ENCODE peak calls at places on chromosomes 2 and 18, in five cellular contexts. H is psoas muscle; J is CD8-positive, alpha-beta T cell; W is pancreas; G is gastrocnemius medialis. S is an unnamed sample. For H3K4me1, the result is how much of the 10 kb centered on the place peaks cover.

GRCh38 chr2:119433636-119434327 is 2.1 kb downstream of the TMEM37 start:
- DNase-seq in H (no peak), G (no peak), J (no peak), W (no peak), S (no peak)

GRCh38 chr18:55228191-55228590 is 268.9 kb upstream of the CCDC68 start:
- DNase-seq in W (no peak), H (no peak), J (no peak), G (no peak), S (no peak)

GRCh38 chr2:235501663-235502009 is 7.8 kb downstream of the AGAP1 start:
- DNase-seq in G (no peak), J (no peak), H (no peak), W (no peak), S (no peak)

GRCh38 chr18:3066391-3067079 is 53.6 kb upstream of the LPIN2 start:
- DNase-seq in G (no peak), W (no peak), H (no peak), J (no peak), S (no peak)

GRCh38 chr2:200713704-200714064 is 98.0 kb upstream of the BZW1 start:
- DNase-seq in G (no peak), W (no peak), H (no peak), J (peak), S (no peak)

GRCh38 chr2:46230115-46230571 is 67.1 kb upstream of the EPAS1 start:
- DNase-seq in H (peak), G (peak), J (peak), W (no peak), S (peak)

GRCh38 chr2:121489944-121490585 is 40.6 kb upstream of the RNU4ATAC start:
- DNase-seq in H (no peak), J (no peak), W (no peak), G (no peak), S (no peak)

GRCh38 chr2:15892575-15892974 is 47.8 kb upstream of the MYCN start:
- DNase-seq in J (no peak), H (no peak), G (no peak), W (no peak), S (no peak)

GRCh38 chr2:72676341-72677025 is 149.3 kb downstream of the EXOC6B start:
- DNase-seq in G (no peak), W (no peak), J (no peak), H (no peak), S (no peak)

GRCh38 chr2:23053580-23053979 is 331.4 kb upstream of the KLHL29 start:
- DNase-seq in H (no peak), W (no peak), G (no peak), J (no peak), S (no peak)

GRCh38 chr18:57961876-57962505 is 82.0 kb upstream of the NEDD4L start:
- DNase-seq in W (no peak), G (no peak), H (no peak), J (no peak), S (no peak)

GRCh38 chr2:68536000-68536399 is 68.6 kb downstream of the APLF start:
- DNase-seq in W (no peak), H (no peak), J (no peak), G (no peak), S (no peak)

GRCh38 chr2:11344956-11345671 is 678 bp upstream of the ROCK2 start:
- DNase-seq in H (peak), J (peak), G (peak), W (peak), S (peak)

GRCh38 chr2:119697290-119698013 is 18.5 kb downstream of the TMEM177 start:
- DNase-seq in W (no peak), H (no peak), J (no peak), G (no peak), S (no peak)

GRCh38 chr2:77521931-77522470 is at the start of gene LRRTM4:
- DNase-seq in W (no peak), G (no peak), H (no peak), J (no peak), S (no peak)

GRCh38 chr2:208491648-208492047 is 85.1 kb downstream of the PTH2R start:
- DNase-seq in H (no peak), G (no peak), W (no peak), J (no peak), S (no peak)

GRCh38 chr2:1818404-1818803 is 74.1 kb upstream of the PXDN start:
- DNase-seq in G (no peak), W (no peak), H (no peak), J (no peak), S (no peak)

GRCh38 chr2:82023710-82024109 is 1719.2 kb upstream of the LRRTM1 start:
- DNase-seq in G (no peak), H (no peak), W (no peak), J (no peak), S (no peak)

GRCh38 chr2:9765611-9766531 is 77.4 kb upstream of the TAF1B start:
- DNase-seq in H (no peak), G (no peak), J (no peak), W (no peak), S (no peak)

GRCh38 chr18:78420116-78420515 is 559.5 kb upstream of the SALL3 start:
- DNase-seq in H (no peak), J (no peak), W (no peak), G (no peak), S (no peak)

GRCh38 chr2:148817210-148817708 is 57.8 kb upstream of the KIF5C start:
- DNase-seq in G (no peak), H (no peak), J (no peak), W (no peak), S (no peak)

DNA sequence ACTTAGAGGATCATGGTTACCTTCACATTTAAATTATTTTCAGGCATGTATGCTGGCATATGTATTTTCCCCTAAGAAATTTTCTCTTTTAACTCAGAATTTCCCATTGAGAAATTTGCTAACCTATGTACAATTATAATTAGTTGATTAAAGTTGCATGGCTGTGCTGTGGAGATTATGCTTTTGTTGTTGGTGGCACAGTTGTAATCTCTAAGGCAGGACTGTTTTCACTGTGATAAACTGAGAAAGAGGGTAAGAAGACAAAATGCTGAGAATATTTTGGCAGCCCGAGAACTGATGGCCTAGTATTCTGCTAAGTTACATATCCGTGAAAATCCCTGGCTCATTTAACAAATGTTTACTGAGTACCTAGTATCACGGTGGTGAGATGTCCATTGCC is 1.4 kb downstream of the VRK2 start:
- DNase-seq in W (no peak), G (no peak), J (no peak), H (no peak), S (no peak)
- H3K4me3 ChIP-seq in W (peak), G (no peak), J (no peak), H (peak), S (no peak)

GRCh38 chr2:134225841-134226240 is 28.0 kb upstream of the MGAT5 start:
- DNase-seq in H (no peak), G (no peak), W (no peak), J (no peak), S (no peak)
- H3K4me1 ChIP-seq in H (under half), G (under half), W (under half), J (under half), S (under half)

DNA sequence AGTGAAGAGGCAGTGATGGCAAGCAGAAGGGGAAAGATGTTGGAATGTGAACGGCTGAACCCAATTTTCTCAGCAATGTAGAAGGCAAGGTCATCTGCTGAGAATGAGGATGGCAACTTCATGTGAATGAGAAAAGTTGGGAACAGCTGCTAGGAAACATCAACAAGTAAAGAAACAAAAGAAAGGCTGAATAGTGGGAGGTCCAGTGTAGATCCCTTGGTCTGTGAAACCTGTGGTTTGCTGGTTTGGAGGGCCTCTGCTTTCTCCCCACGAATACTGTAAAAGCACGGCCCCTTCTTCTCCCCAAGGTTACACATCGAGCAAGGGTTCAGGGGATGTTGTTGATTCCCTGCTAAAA is 27.3 kb downstream of the MARCHF4 start:
- DNase-seq in J (no peak), H (no peak), W (no peak), G (no peak), S (no peak)
- H3K4me3 ChIP-seq in J (no peak), H (no peak), W (no peak), G (no peak), S (no peak)

GRCh38 chr2:60550151-60550983 is 3.1 kb downstream of the BCL11A start:
- DNase-seq in W (peak), G (no peak), H (no peak), J (peak), S (no peak)
- H3K4me1 ChIP-seq in W (under half), G (half or more), H (under half), J (under half), S (under half)

GRCh38 chr2:132668189-132668833 is 1.7 kb downstream of the LYPD1 start:
- DNase-seq in J (no peak), H (no peak), W (peak), G (no peak), S (no peak)

GRCh38 chr2:132668986-132669853 is 785 bp downstream of the LYPD1 start:
- DNase-seq in H (no peak), J (no peak), W (peak), G (no peak), S (no peak)

GRCh38 chr2:132670961-132671781 is 1.2 kb upstream of the LYPD1 start:
- DNase-seq in W (no peak), J (no peak), G (no peak), H (no peak), S (no peak)

GRCh38 chr2:132670104-132670960 is at the start of gene LYPD1:
- DNase-seq in W (peak), H (peak), J (no peak), G (no peak), S (no peak)

DNA sequence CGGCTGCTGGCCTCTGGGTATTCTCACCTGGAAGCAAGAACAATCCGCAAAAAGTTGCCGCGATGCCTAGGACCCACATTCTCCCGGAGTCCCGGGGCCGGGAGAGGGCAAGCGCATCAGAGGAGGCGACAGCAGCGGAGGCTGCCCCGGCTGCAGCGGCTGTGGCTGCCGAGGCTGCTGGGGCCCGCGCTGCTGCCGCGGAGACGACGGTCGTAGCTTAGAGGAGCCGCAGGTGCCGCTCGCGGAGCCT is 226 bp downstream of the LYPD1 start:
- DNase-seq in H (no peak), J (no peak), G (no peak), W (peak), S (no peak)
- H3K4me3 ChIP-seq in H (peak), J (no peak), G (peak), W (peak), S (peak)

DNA sequence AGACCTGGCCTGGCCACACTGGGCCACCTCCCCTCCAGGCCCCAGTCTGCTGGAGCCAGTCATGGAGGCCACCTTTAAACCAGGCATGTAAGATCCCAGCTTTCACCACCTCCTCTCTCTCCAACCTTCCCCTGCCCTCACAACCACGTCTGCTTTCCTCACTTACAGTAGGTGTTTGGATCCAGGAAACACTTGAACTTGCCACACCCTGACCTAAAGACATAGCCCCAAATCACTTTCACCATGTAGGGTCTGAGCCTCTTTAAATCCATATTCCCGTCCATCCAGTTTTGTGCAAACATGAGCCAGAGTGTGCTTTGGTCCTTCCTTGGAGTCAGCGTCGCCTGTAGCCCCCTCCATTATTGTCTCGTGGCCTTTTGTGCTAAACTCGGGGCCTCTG is 66.8 kb downstream of the NRP2 start:
- DNase-seq in G (no peak), H (no peak), W (no peak), J (no peak), S (no peak)
- H3K4me1 ChIP-seq in G (under half), H (under half), W (under half), J (under half), S (under half)